ENCODE peak calls at places on chromosomes 11 and 22, in nine cellular contexts. H is GM06990, S is mucosa of descending colon, F is IMR-90, Q is brain microvascular endothelial cell, R is fibroblast of lung, Z is choroid plexus epithelial cell, V is endothelial cell of umbilical vein, C is HL-60. L is an unnamed sample.

GRCh38 chr22:50278956-50279619 is 8.9 kb upstream of the MAPK11 start:
- DNase-seq in H (no peak), S (no peak), F (no peak), Q (no peak), R (no peak), Z (no peak), V (no peak), C (no peak), L (no peak)

GRCh38 chr11:47305734-47306483 is 36.0 kb downstream of the MADD start:
- DNase-seq in H (no peak), S (no peak), F (no peak), Q (peak; percentile 5), R (no peak), Z (no peak), V (no peak), C (no peak), L (no peak)

GRCh38 chr11:8258771-8259170 is 4.9 kb downstream of the LMO1 start:
- DNase-seq in H (no peak), S (no peak), F (peak; percentile 26), Q (peak; percentile 27), R (peak; percentile 51), Z (no peak), V (no peak), C (peak; percentile 65), L (peak; percentile 33)

GRCh38 chr22:35524966-35525686 is 15.5 kb upstream of the RASD2 start:
- DNase-seq in H (no peak), S (no peak), F (no peak), Q (no peak), R (peak; percentile 23), Z (no peak), V (no peak), C (no peak), L (no peak)

GRCh38 chr22:50737728-50738648 is at the start of gene ACR:
- DNase-seq in H (no peak), S (peak; percentile 13), F (no peak), Q (no peak), R (no peak), Z (no peak), V (no peak), C (no peak), L (no peak)

GRCh38 chr11:10659339-10660216 is 34.0 kb downstream of the IRAG1 start:
- DNase-seq in H (no peak), S (no peak), F (peak; percentile 95), Q (peak; percentile 86), R (peak; percentile 84), Z (peak; percentile 90), V (peak; percentile 90), C (peak; percentile 71), L (peak; percentile 95)

GRCh38 chr11:119624102-119624615 is 104.8 kb downstream of the NECTIN1 start:
- DNase-seq in H (no peak), S (peak; percentile 18), F (no peak), Q (no peak), R (no peak), Z (no peak), V (no peak), C (no peak), L (no peak)

GRCh38 chr11:15229069-15229468 is 114.3 kb downstream of the INSC start:
- DNase-seq in H (no peak), S (no peak), F (peak; percentile 16), Q (no peak), R (peak; percentile 15), Z (peak; percentile 24), V (no peak), C (no peak), L (no peak)

GRCh38 chr11:2202900-2203439 is 31.4 kb upstream of the TH start:
- DNase-seq in H (no peak), S (peak; percentile 45), F (no peak), Q (no peak), R (no peak), Z (no peak), V (no peak), C (no peak), L (no peak)

GRCh38 chr11:61571869-61572268 is 9.0 kb downstream of the SYT7 start:
- DNase-seq in H (no peak), S (no peak), F (no peak), Q (no peak), R (no peak), Z (no peak), V (no peak), C (no peak), L (no peak)

GRCh38 chr11:128473631-128474030 is 113.7 kb downstream of the ETS1 start:
- DNase-seq in H (peak; percentile 66), S (no peak), F (no peak), Q (no peak), R (no peak), Z (no peak), V (no peak), C (no peak), L (no peak)
- H3K4me3 ChIP-seq in H (no peak overlapping the region), S (no peak overlapping the region), F (no peak overlapping the region), Q (no peak overlapping the region), R (no peak overlapping the region), Z (no peak overlapping the region), V (no peak overlapping the region), C (no peak overlapping the region), L (no peak overlapping the region)

GRCh38 chr11:36048496-36049247 is 104.8 kb downstream of the LDLRAD3 start:
- DNase-seq in H (no peak), S (no peak), F (peak; percentile 46), Q (no peak), R (peak; percentile 51), Z (peak; percentile 81), V (no peak), C (no peak), L (no peak)
- H3K4me3 ChIP-seq in H (no peak overlapping the region), S (no peak overlapping the region), F (no peak overlapping the region), Q (no peak overlapping the region), R (no peak overlapping the region), Z (no peak overlapping the region), V (no peak overlapping the region), C (no peak overlapping the region), L (no peak overlapping the region)

GRCh38 chr22:27669798-27670599 is 131.6 kb downstream of the MN1 start:
- DNase-seq in H (no peak), S (no peak), F (no peak), Q (no peak), R (no peak), Z (peak; percentile 43), V (peak; percentile 13), C (no peak), L (peak; percentile 15)

GRCh38 chr22:27668828-27669797 is 132.4 kb downstream of the MN1 start:
- DNase-seq in H (no peak), S (peak; percentile 53), F (peak; percentile 18), Q (peak; percentile 78), R (peak; percentile 44), Z (peak; percentile 71), V (peak; percentile 38), C (no peak), L (peak; percentile 40)

GRCh38 chr22:27671413-27671721 is 130.2 kb downstream of the MN1 start:
- DNase-seq in H (no peak), S (no peak), F (no peak), Q (no peak), R (no peak), Z (no peak), V (no peak), C (no peak), L (no peak)

GRCh38 chr22:27672721-27673387 is 128.7 kb downstream of the MN1 start:
- DNase-seq in H (no peak), S (no peak), F (no peak), Q (no peak), R (no peak), Z (no peak), V (no peak), C (no peak), L (no peak)

GRCh38 chr22:27670701-27671412 is 130.7 kb downstream of the MN1 start:
- DNase-seq in H (no peak), S (peak; percentile 49), F (no peak), Q (no peak), R (no peak), Z (no peak), V (peak; percentile 13), C (no peak), L (no peak)
- H3K4me3 ChIP-seq in H (no peak overlapping the region), S (no peak overlapping the region), F (no peak overlapping the region), Q (no peak overlapping the region), R (no peak overlapping the region), Z (no peak overlapping the region), V (no peak overlapping the region), C (no peak overlapping the region), L (no peak overlapping the region)

DNA sequence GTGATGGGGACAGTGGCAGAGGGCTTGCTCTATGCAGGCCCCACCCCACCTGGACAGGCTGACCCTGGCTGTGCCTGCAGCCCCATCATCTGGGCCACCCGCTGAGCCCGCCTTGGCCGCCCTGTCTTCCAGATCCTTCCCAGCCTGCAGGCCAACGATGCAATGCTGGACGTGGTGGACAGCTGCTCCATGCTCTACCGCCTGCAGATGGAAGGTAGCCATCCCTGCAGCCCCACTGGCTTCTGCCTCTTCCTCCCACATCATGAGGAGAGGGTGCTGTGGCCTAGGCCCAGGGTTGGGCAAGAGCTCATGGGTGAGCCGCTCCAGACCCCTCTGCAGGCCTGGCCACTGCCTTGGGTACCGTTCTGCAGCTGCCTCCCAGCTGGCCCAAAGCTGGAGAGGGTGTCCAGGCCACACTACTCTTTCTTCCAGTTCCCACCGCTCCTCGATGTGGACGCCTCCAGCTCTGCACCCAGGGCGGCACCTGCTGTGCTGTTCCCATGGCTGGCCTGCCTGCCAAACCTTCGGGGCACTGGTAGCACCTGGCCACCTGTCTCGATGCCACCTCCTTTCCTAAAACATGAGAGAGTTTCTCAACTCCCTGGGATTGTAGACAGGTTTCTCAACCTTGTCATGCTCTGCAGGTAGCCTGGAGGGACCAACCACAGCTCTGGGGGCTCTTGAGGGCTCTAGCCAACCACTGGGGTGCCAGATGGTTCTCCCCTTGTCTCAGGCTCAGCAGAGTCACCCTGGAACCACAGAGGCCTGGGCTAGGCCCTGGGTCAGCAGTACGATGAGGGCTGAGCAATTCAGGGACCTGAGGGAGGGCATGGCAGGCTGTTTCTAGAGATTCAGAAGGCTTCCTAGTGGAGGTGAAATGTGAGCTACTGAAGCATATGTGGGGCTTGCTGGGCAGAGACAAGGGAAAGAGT is 9.5 kb upstream of the GTSE1 start:
- DNase-seq in H (no peak), S (no peak), F (no peak), Q (no peak), R (no peak), Z (no peak), V (no peak), C (no peak), L (no peak)
- H3K4me3 ChIP-seq in H (peak overlapping the region; percentile 91), S (no peak overlapping the region), F (no peak overlapping the region), Q (no peak overlapping the region), R (no peak overlapping the region), Z (no peak overlapping the region), V (no peak overlapping the region), C (peak overlapping the region; percentile 41), L (no peak overlapping the region)

L was measured in fibroblast of the aortic adventitia.